ENCODE peak calls at places on chromosomes 4 and X, in six cellular contexts. J is natural killer cell treated with Interleukin-12 subunit alpha and Interleukin-12 subunit beta and Interleukin-15 and Interleukin-18, amount 100 ng/mL, for 72 hours; M is activated CD8-positive, alpha-beta memory T cell treated with anti-CD3 and anti-CD28 coated beads for 24 hours; O is renal cortical epithelial cell; V is HEK293T; W is mammary epithelial cell. G is an unnamed sample.
A peak's percentile ranks its signal among the peaks of the same experiment; 100 is the strongest.

GRCh38 chrX:19513383-19513782 is 1.9 kb downstream of the MAP3K15 start:
- DNase-seq in O (no peak), V (no peak), W (no peak), J (no peak), M (no peak), G (no peak)

GRCh38 chr4:157076578-157076947 is 613 bp downstream of the GLRB start:
- DNase-seq in M (no peak), O (no peak), V (peak; percentile 45), J (no peak), W (no peak), G (no peak)

GRCh38 chrX:13128104-13128503 is 83.7 kb upstream of the FAM9C start:
- DNase-seq in J (no peak), O (no peak), V (no peak), W (peak; percentile 56), M (no peak), G (no peak)

GRCh38 chr4:176425035-176425434 is 105.3 kb downstream of the SPCS3 start:
- DNase-seq in W (peak; percentile 63), V (no peak), J (no peak), M (no peak), O (peak; percentile 93), G (no peak)

GRCh38 chr4:140138428-140138827 is 15.6 kb downstream of the MAML3 start:
- DNase-seq in J (no peak), W (no peak), V (no peak), O (no peak), M (no peak), G (no peak)

GRCh38 chrX:40151211-40152172 is 53.7 kb upstream of the BCOR start:
- DNase-seq in O (no peak), W (no peak), V (no peak), J (no peak), M (no peak), G (no peak)

GRCh38 chrX:54452920-54453319 is 12.7 kb downstream of the TSR2 start:
- DNase-seq in J (no peak), W (no peak), V (peak; percentile 58), M (no peak), O (no peak), G (no peak)

GRCh38 chr4:150119492-150119891 is 41.2 kb downstream of the DCLK2 start:
- DNase-seq in V (no peak), M (no peak), J (no peak), W (no peak), O (peak; percentile 79), G (no peak)

GRCh38 chrX:18793601-18794089 is 86.2 kb downstream of the PPEF1 start:
- DNase-seq in O (peak; percentile 22), M (no peak), W (no peak), V (peak; percentile 53), J (no peak), G (no peak)

GRCh38 chr4:165461176-165461835 is 82.5 kb downstream of the CPE start:
- DNase-seq in O (peak; percentile 54), W (no peak), J (no peak), M (no peak), V (no peak), G (no peak)

GRCh38 chr4:181078236-181078635 is 1165.0 kb upstream of the TENM3 start:
- DNase-seq in W (peak; percentile 1), V (no peak), M (no peak), O (peak; percentile 64), J (no peak), G (no peak)

GRCh38 chr4:4913147-4913561 is 53.7 kb downstream of the MSX1 start:
- DNase-seq in O (no peak), V (no peak), J (no peak), M (no peak), W (no peak), G (no peak)

GRCh38 chr4:168796362-168797106 is 213.5 kb downstream of the CBR4 start:
- DNase-seq in M (no peak), W (peak; percentile 75), V (no peak), J (no peak), O (peak; percentile 89), G (no peak)

GRCh38 chrX:20693071-20693470 is 426.4 kb upstream of the RPS6KA3 start:
- DNase-seq in J (no peak), V (no peak), W (no peak), M (no peak), O (peak; percentile 48), G (no peak)

GRCh38 chr4:173403051-173403450 is 4.1 kb upstream of the SCRG1 start:
- DNase-seq in J (no peak), M (no peak), O (no peak), V (no peak), W (peak; percentile 32), G (no peak)

GRCh38 chrX:109472939-109473713 is 8.8 kb downstream of the GUCY2F start:
- DNase-seq in M (no peak), J (no peak), W (peak; percentile 51), V (peak; percentile 55), O (peak; percentile 55), G (no peak)

GRCh38 chrX:133151320-133151719 is 54.4 kb upstream of the USP26 start:
- DNase-seq in V (no peak), J (no peak), M (no peak), O (peak; percentile 91), W (peak; percentile 43), G (no peak)

GRCh38 chr4:56677673-56678072 is 3.4 kb downstream of the HOPX start:
- DNase-seq in M (no peak), V (no peak), J (no peak), W (no peak), O (no peak), G (no peak)

G was measured in central memory CD4-positive, alpha-beta T cell.